ENCODE peak calls at places on chromosomes 16 and 17, in seven cellular contexts. C is RWPE2; Z is mucosa of gallbladder; T is cardiac muscle cell; R is CD8-positive, alpha-beta memory T cell; W is stimulated activated CD4-positive, alpha-beta T cell treated with anti-CD3 and anti-CD28 coated beads, Interleukin-2, amount 100 ng/mL, for 48 hours; H is NCI-H460. E is an unnamed sample.
A peak's percentile ranks its signal among the peaks of the same experiment; 100 is the strongest.

GRCh38 chr17:79255471-79255870 is 180.8 kb downstream of the ENGASE start:
- DNase-seq in C (no peak), Z (no peak), T (no peak), R (no peak), W (no peak), H (no peak), E (no peak)

GRCh38 chr17:29561541-29562517 is 5.0 kb downstream of the ABHD15 start:
- DNase-seq in C (no peak), Z (no peak), T (no peak), R (no peak), W (no peak), H (no peak), E (no peak)

GRCh38 chr17:79947351-79948031 is 88.2 kb downstream of the TBC1D16 start:
- DNase-seq in C (peak; percentile 77), Z (no peak), T (no peak), R (no peak), W (no peak), H (no peak), E (no peak)

GRCh38 chr17:13921841-13922776 is 147.2 kb upstream of the COX10 start:
- DNase-seq in C (no peak), Z (no peak), T (no peak), R (no peak), W (no peak), H (no peak), E (no peak)

GRCh38 chr17:44826123-44826790 is 3.8 kb downstream of the GJC1 start:
- DNase-seq in C (no peak), Z (no peak), T (no peak), R (no peak), W (no peak), H (no peak), E (no peak)

GRCh38 chr17:46903762-46904672 is 18.9 kb upstream of the GOSR2 start:
- DNase-seq in C (no peak), Z (no peak), T (no peak), R (no peak), W (no peak), H (no peak), E (no peak)

GRCh38 chr17:40458851-40459482 is 15.7 kb downstream of the IGFBP4 start:
- DNase-seq in C (no peak), Z (no peak), T (no peak), R (no peak), W (no peak), H (no peak), E (no peak)

GRCh38 chr16:82945420-82946096 is 318.8 kb downstream of the CDH13 start:
- DNase-seq in C (no peak), Z (no peak), T (no peak), R (no peak), W (no peak), H (no peak), E (no peak)

GRCh38 chr16:88432753-88433152 is 20.3 kb upstream of the ZFPM1 start:
- DNase-seq in C (no peak), Z (no peak), T (no peak), R (no peak), W (no peak), H (no peak), E (no peak)

GRCh38 chr16:68379472-68380347 is 68.6 kb downstream of the SMPD3 start:
- DNase-seq in C (no peak), Z (no peak), T (no peak), R (no peak), W (no peak), H (no peak), E (no peak)